ENCODE peak calls at places on chromosomes 6 and 20, in nine cellular contexts. E is H1, N is transverse colon, O is heart left ventricle, W is HCT116, T is Peyer's patch, X is body of pancreas, K is sigmoid colon, B is tibial nerve. R is an unnamed sample.

GRCh38 chr6:18501313-18502013 is 114.3 kb downstream of the RNF144B start:
- DNase-seq in B (no peak), T (no peak), E (no peak), K (peak; percentile 71), O (peak; percentile 44), N (peak; percentile 33), W (no peak), X (peak; percentile 71), R (no peak)

GRCh38 chr6:168061269-168062210 is 17.5 kb downstream of the FRMD1 start:
- DNase-seq in N (peak; percentile 59), K (no peak), X (no peak), O (no peak), B (no peak), W (no peak), E (no peak), T (peak; percentile 71), R (no peak)

GRCh38 chr6:113774122-113774835 is 82.9 kb upstream of the MARCKS start:
- DNase-seq in N (no peak), X (no peak), W (peak; percentile 8), K (no peak), E (no peak), O (no peak), T (no peak), B (no peak), R (no peak)

GRCh38 chr6:1641391-1641790 is 31.7 kb downstream of the FOXC1 start:
- DNase-seq in X (peak; percentile 86), K (no peak), B (no peak), E (no peak), W (peak; percentile 61), O (no peak), N (no peak), T (peak; percentile 81), R (no peak)

GRCh38 chr20:41133709-41134361 is 3.5 kb upstream of the PLCG1 start:
- DNase-seq in O (no peak), E (no peak), W (no peak), K (no peak), X (no peak), T (no peak), B (no peak), N (peak; percentile 9), R (no peak)

GRCh38 chr20:47985092-47985850 is 200.0 kb upstream of the SULF2 start:
- DNase-seq in E (no peak), B (no peak), X (no peak), O (no peak), T (no peak), N (no peak), K (no peak), W (no peak), R (no peak)

GRCh38 chr6:107625264-107625663 is 135.3 kb downstream of the SOBP start:
- DNase-seq in X (no peak), E (no peak), O (no peak), B (no peak), K (no peak), W (no peak), T (no peak), N (no peak), R (no peak)

GRCh38 chr20:45704969-45705637 is at the start of gene WFDC10B:
- DNase-seq in T (no peak), W (no peak), E (no peak), O (no peak), K (no peak), B (no peak), X (peak; percentile 4), N (peak; percentile 25), R (no peak)

GRCh38 chr6:40506956-40507355 is 80.2 kb downstream of the LRFN2 start:
- DNase-seq in X (no peak), E (no peak), O (no peak), W (no peak), N (no peak), K (no peak), B (no peak), T (no peak), R (no peak)

GRCh38 chr20:25361287-25361683 is 29.4 kb downstream of the ABHD12 start:
- DNase-seq in B (no peak), X (no peak), E (no peak), T (no peak), W (no peak), K (no peak), O (no peak), N (no peak), R (no peak)

GRCh38 chr20:29741894-29742698 is 1515.4 kb upstream of the DEFB115 start:
- DNase-seq in B (no peak), W (no peak), K (no peak), O (no peak), E (no peak), N (no peak), T (no peak), X (no peak), R (no peak)

GRCh38 chr20:34558320-34559202 is at the start of gene MAP1LC3A:
- DNase-seq in W (no peak), T (peak; percentile 95), B (peak; percentile 95), N (peak; percentile 96), E (peak; percentile 46), K (peak; percentile 99), O (peak; percentile 98), X (peak; percentile 93), R (peak; percentile 99)
- TF ChIP-seq POLR2A in W (no peak), T (peak; percentile 40), B (peak; percentile 59), N (peak; percentile 52), E (peak; percentile 59), K (peak; percentile 5), O (peak; percentile 11), X (peak; percentile 55), R (peak; percentile 82)

GRCh38 chr20:433300-433975 is 25.3 kb downstream of the RBCK1 start:
- DNase-seq in B (no peak), N (no peak), O (no peak), E (no peak), X (no peak), K (no peak), W (no peak), T (no peak), R (no peak)

GRCh38 chr20:431012-431904 is 23.2 kb downstream of the RBCK1 start:
- DNase-seq in O (peak; percentile 46), E (no peak), T (peak; percentile 71), B (no peak), N (peak; percentile 59), X (peak; percentile 85), K (no peak), W (peak; percentile 69), R (peak; percentile 81)

GRCh38 chr20:430091-430999 is 22.2 kb downstream of the RBCK1 start:
- DNase-seq in W (no peak), B (no peak), E (no peak), N (no peak), T (no peak), K (no peak), X (no peak), O (no peak), R (no peak)

GRCh38 chr20:432677-433299 is 24.7 kb downstream of the RBCK1 start:
- DNase-seq in T (no peak), B (no peak), X (no peak), N (no peak), O (no peak), E (no peak), K (no peak), W (no peak), R (no peak)

DNA sequence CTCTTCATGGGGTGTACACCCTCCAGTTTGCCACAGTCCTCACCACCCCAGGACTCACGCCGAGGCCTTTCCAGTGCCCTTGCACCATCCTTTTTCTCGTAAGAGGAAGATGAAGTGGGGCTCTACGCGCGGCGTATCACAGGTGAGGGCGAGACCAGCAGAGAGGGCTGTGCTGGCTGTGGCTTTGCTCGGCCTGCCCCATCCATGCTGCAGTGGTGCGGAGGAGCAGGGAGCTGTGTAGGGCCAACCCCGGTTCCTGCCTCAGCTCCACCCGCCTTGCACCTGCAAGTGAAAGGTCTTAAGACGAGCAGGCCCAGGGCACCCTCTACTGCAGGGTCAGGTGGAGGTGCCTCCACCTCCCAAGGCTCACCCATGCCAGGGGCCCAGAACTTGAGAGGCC is 24.1 kb downstream of the RBCK1 start:
- DNase-seq in K (no peak), E (no peak), T (no peak), O (no peak), W (no peak), B (no peak), N (no peak), X (no peak), R (no peak)
- TF ChIP-seq POLR2A in K (no peak), E (no peak), T (no peak), O (no peak), W (no peak), B (no peak), N (no peak), X (no peak), R (no peak)

GRCh38 chr6:7111095-7111690 is 3.4 kb downstream of the RREB1 start:
- DNase-seq in B (no peak), E (no peak), W (no peak), T (no peak), K (no peak), O (no peak), X (no peak), N (no peak), R (no peak)

GRCh38 chr6:7107578-7108195 is at the start of gene RREB1:
- DNase-seq in W (peak; percentile 15), T (peak; percentile 83), X (peak; percentile 69), E (no peak), K (peak; percentile 85), N (peak; percentile 67), B (peak; percentile 50), O (peak; percentile 77), R (peak; percentile 82)

GRCh38 chr6:7110092-7110792 is 2.5 kb downstream of the RREB1 start:
- DNase-seq in B (no peak), W (no peak), T (no peak), X (no peak), O (no peak), E (no peak), K (no peak), N (no peak), R (no peak)

GRCh38 chr6:7108196-7108963 is 619 bp downstream of the RREB1 start:
- DNase-seq in W (no peak), B (no peak), X (peak; percentile 59), T (peak; percentile 79), E (no peak), N (peak; percentile 61), O (peak; percentile 68), K (peak; percentile 85), R (peak; percentile 71)

GRCh38 chr6:7108964-7109836 is 1.4 kb downstream of the RREB1 start:
- DNase-seq in B (peak; percentile 49), E (no peak), N (peak; percentile 64), W (no peak), K (peak; percentile 91), T (peak; percentile 72), O (peak; percentile 64), X (peak; percentile 77), R (peak; percentile 75)
- TF ChIP-seq POLR2A in B (peak; percentile 43), E (no peak), N (peak; percentile 22), W (no peak), K (no peak), T (peak; percentile 17), O (no peak), X (peak; percentile 22), R (no peak)

DNA sequence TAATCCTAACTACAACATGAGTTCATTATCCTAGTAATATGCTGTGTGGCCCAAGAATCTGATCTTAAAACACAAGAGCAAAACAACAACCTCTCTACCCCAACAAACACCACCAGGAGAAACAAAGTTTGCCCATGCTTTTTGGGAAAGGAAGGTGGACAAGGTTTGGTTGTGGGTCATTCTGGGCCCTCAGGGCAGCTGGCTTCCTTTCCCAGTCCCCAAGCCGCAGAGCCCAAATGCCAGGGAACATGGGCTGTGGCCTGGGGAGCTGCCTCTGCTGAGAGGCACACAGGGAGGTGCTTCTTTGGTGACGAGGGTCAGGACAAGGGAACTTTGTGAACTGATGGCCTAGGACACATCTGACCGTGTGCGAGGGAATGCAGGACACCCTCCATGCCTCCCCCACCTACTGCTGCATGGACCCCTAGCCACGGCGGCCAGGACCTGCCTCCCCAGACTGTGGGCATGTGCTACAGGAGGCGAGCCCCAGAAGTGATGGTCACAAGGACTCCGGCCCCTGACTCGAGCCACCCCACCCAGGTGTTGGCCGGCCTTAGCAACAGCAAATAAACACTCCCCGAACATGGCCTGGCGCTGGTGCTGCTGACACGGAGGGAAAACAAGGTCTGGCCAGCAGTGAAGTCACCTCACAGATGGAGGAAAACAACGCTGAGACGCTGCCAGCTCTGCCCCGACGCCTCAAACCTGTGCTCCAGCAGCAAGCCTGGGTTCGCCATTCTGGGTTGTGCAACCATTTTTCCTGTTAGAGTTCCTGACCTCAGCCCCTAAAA is 55.6 kb downstream of the RRBP1 start:
- DNase-seq in X (peak; percentile 86), B (no peak), W (no peak), T (peak; percentile 66), N (no peak), K (peak; percentile 81), E (no peak), O (no peak), R (no peak)
- TF ChIP-seq POLR2A in X (no peak), B (no peak), W (no peak), T (no peak), N (no peak), K (no peak), E (no peak), O (no peak), R (no peak)